ENCODE peak calls at places on chromosome 21, in six cellular contexts. H, E, V, K, Z and N are unnamed samples.
A peak's percentile ranks its signal among the peaks of the same experiment; 100 is the strongest.

GRCh38 chr21:31732891-31733520 is 1.1 kb upstream of the SCAF4 start:
- DNase-seq in H (no peak), Z (no peak), K (peak; percentile 35), E (no peak), V (peak; percentile 44), N (no peak)

GRCh38 chr21:45979651-45980050 is 1.9 kb upstream of the COL6A1 start:
- DNase-seq in E (no peak), K (no peak), V (no peak), Z (no peak), H (no peak), N (no peak)

GRCh38 chr21:46145159-46145839 is 10.1 kb downstream of the FTCD start:
- DNase-seq in Z (no peak), V (no peak), E (no peak), H (no peak), K (no peak), N (no peak)

GRCh38 chr21:45378258-45378966 is 26.6 kb upstream of the COL18A1 start:
- DNase-seq in K (peak; percentile 57), V (no peak), E (no peak), H (no peak), Z (no peak), N (no peak)

GRCh38 chr21:45027241-45028196 is 46.9 kb upstream of the ADARB1 start:
- DNase-seq in Z (no peak), V (no peak), E (no peak), K (no peak), H (no peak), N (no peak)

GRCh38 chr21:36039861-36040260 is 20.5 kb downstream of the SETD4 start:
- DNase-seq in V (no peak), Z (no peak), H (no peak), K (no peak), E (no peak), N (no peak)

GRCh38 chr21:37916795-37917142 is 512 bp upstream of the KCNJ6 start:
- DNase-seq in V (no peak), K (no peak), Z (no peak), E (no peak), H (no peak), N (no peak)

GRCh38 chr21:33101300-33102005 is 31.5 kb downstream of the OLIG1 start:
- DNase-seq in Z (no peak), K (no peak), V (no peak), E (no peak), H (no peak), N (no peak)

GRCh38 chr21:42668193-42668592 is 14.8 kb downstream of the PDE9A start:
- DNase-seq in Z (no peak), V (no peak), E (no peak), H (no peak), K (no peak), N (no peak)

GRCh38 chr21:34509151-34509550 is 2.9 kb downstream of the KCNE1 start:
- DNase-seq in E (no peak), H (no peak), K (no peak), V (no peak), Z (no peak), N (no peak)

GRCh38 chr21:41932576-41933258 is 21.1 kb downstream of the C2CD2 start:
- DNase-seq in V (no peak), K (peak; percentile 56), E (peak; percentile 56), H (no peak), Z (no peak), N (no peak)

GRCh38 chr21:15031790-15032357 is 32.9 kb downstream of the NRIP1 start:
- DNase-seq in Z (no peak), E (no peak), V (no peak), K (peak; percentile 68), H (no peak), N (no peak)

GRCh38 chr21:34580181-34580700 is 34.7 kb downstream of the RCAN1 start:
- DNase-seq in K (no peak), H (no peak), Z (no peak), V (peak; percentile 74), E (no peak), N (no peak)

GRCh38 chr21:33685613-33686197 is 43.4 kb downstream of the ITSN1 start:
- DNase-seq in H (no peak), V (no peak), K (peak; percentile 66), Z (no peak), E (peak; percentile 30), N (no peak)

GRCh38 chr21:14962217-14962616 is 102.6 kb downstream of the NRIP1 start:
- DNase-seq in V (no peak), K (no peak), E (no peak), Z (no peak), H (no peak), N (no peak)

GRCh38 chr21:41600556-41600955 is 92.6 kb upstream of the TMPRSS2 start:
- DNase-seq in H (no peak), V (no peak), E (no peak), Z (no peak), K (no peak), N (no peak)

GRCh38 chr21:21968810-21969588 is 970.8 kb downstream of the NCAM2 start:
- DNase-seq in E (no peak), K (no peak), Z (no peak), H (no peak), V (no peak), N (no peak)

GRCh38 chr21:32803651-32804050 is 32.1 kb upstream of the PAXBP1 start:
- DNase-seq in Z (no peak), E (no peak), V (no peak), H (no peak), K (peak; percentile 30), N (no peak)

GRCh38 chr21:38688068-38688467 is 117.7 kb upstream of the ETS2 start:
- DNase-seq in Z (no peak), E (no peak), V (no peak), K (no peak), H (no peak), N (no peak)

GRCh38 chr21:31660134-31660565 is 657 bp downstream of the SOD1 start:
- DNase-seq in H (no peak), Z (no peak), E (peak; percentile 34), V (no peak), K (no peak), N (no peak)

GRCh38 chr21:23639726-23640125 is 1967.6 kb downstream of the MRPL39 start:
- DNase-seq in H (no peak), E (peak; percentile 52), Z (no peak), K (no peak), V (no peak), N (no peak)

GRCh38 chr21:38503588-38503987 is 5.3 kb upstream of the ERG start:
- DNase-seq in Z (no peak), K (peak; percentile 3), H (no peak), E (no peak), V (no peak), N (no peak)

GRCh38 chr21:18298228-18298627 is 53.6 kb downstream of the CHODL start:
- DNase-seq in V (no peak), K (no peak), H (no peak), E (peak; percentile 11), Z (no peak), N (no peak)

GRCh38 chr21:34687065-34687464 is 18.3 kb downstream of the CLIC6 start:
- DNase-seq in H (no peak), E (no peak), V (no peak), Z (no peak), K (no peak), N (no peak)

GRCh38 chr21:37368536-37369279 is 2.1 kb downstream of the DYRK1A start:
- DNase-seq in H (no peak), Z (no peak), K (peak; percentile 48), E (peak; percentile 45), V (no peak), N (no peak)

GRCh38 chr21:34834307-34834706 is 165.5 kb downstream of the CLIC6 start:
- DNase-seq in E (no peak), K (no peak), V (no peak), H (no peak), Z (no peak), N (no peak)

GRCh38 chr21:22763442-22763841 is 1765.2 kb downstream of the NCAM2 start:
- DNase-seq in H (no peak), V (no peak), Z (no peak), K (no peak), E (peak; percentile 56), N (no peak)

GRCh38 chr21:19507682-19508260 is 1104.2 kb upstream of the TMPRSS15 start:
- DNase-seq in H (no peak), E (peak; percentile 39), V (no peak), Z (no peak), K (no peak), N (no peak)
- TF ChIP-seq CTCF in H (peak; percentile 10), E (no peak), V (no peak), Z (no peak), K (no peak), N (no peak)

DNA sequence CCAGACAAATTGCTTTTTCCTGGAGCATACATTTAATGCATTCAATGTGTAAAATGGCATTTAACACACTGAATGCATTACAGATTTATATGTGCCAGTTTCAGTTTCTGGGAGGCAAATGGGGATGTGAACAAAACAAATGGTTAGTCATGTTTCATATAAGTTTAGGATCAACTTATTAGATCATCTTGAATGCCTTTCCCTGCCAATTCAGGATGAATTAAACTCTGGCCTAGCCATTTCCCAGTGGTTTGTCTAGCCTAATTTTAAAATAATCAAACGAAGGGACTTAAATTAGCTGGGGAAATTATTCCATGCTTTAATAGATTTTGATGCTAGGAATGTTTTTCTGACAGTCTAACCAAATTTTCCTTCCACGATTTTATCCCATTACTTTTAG is 291.3 kb upstream of the ADAMTS5 start:
- DNase-seq in E (no peak), Z (no peak), V (no peak), K (no peak), H (no peak), N (no peak)
- TF ChIP-seq CTCF in E (no peak), Z (no peak), V (no peak), K (no peak), H (no peak), N (no peak)

DNA sequence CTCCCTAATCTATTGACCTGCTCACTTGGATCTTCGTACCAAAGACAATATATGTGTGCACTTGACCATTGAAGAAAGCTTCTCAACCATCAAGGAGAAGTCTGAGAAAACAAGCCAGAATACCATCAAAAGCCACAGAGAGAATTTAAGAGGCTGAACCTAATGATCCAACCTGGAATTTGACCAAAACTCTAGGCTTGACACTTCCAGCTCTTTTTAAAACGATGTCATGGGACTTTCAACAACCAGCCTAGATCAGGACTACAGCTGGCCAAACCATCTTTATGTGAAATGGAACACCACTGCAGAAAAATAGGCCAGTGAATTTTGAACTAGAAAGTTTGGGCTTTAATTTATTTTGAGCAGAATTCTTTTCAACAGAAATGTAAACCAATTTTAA is 444.4 kb downstream of the LTN1 start:
- DNase-seq in E (no peak), Z (no peak), V (no peak), K (peak; percentile 27), H (no peak), N (no peak)
- TF ChIP-seq CTCF in E (no peak), Z (no peak), V (no peak), K (no peak), H (no peak), N (no peak)

GRCh38 chr21:43928230-43928607 is 63.2 kb downstream of the AGPAT3 start:
- DNase-seq in V (no peak), Z (no peak), K (no peak), H (no peak), E (no peak), N (no peak)

GRCh38 chr21:43927591-43928229 is 62.7 kb downstream of the AGPAT3 start:
- DNase-seq in H (no peak), Z (no peak), E (no peak), V (no peak), K (no peak), N (no peak)

GRCh38 chr21:43929217-43929971 is 64.4 kb downstream of the AGPAT3 start:
- DNase-seq in H (no peak), Z (no peak), E (no peak), K (no peak), V (peak; percentile 56), N (no peak)

GRCh38 chr21:43930074-43930847 is 65.2 kb downstream of the AGPAT3 start:
- DNase-seq in H (no peak), K (no peak), Z (no peak), E (no peak), V (no peak), N (no peak)

GRCh38 chr21:43928726-43929125 is 63.7 kb downstream of the AGPAT3 start:
- DNase-seq in V (peak; percentile 59), K (no peak), E (no peak), Z (no peak), H (no peak), N (no peak)
- TF ChIP-seq CTCF in V (no peak), K (no peak), E (no peak), Z (no peak), H (no peak), N (no peak)